ENCODE peak calls at places on chromosomes 16 and 17, in six cellular contexts. K is uterus, X is hepatocyte, C is A549, Y is tibial nerve, A is Peyer's patch. B is an unnamed sample.

GRCh38 chr16:81610144-81610842 is 165.7 kb downstream of the CMIP start:
- DNase-seq in A (peak; percentile 70), K (peak; percentile 83), Y (peak; percentile 55), X (peak; percentile 47), C (no peak), B (no peak)

GRCh38 chr17:48244121-48244711 is 136.7 kb downstream of the SNX11 start:
- DNase-seq in A (no peak), C (peak; percentile 38), Y (no peak), K (no peak), X (peak; percentile 65), B (peak; percentile 34)

GRCh38 chr16:58885528-58886170 is 151.5 kb upstream of the GOT2 start:
- DNase-seq in A (no peak), X (no peak), K (no peak), C (no peak), Y (no peak), B (no peak)

GRCh38 chr17:9258115-9259020 is 237.1 kb downstream of the NTN1 start:
- DNase-seq in Y (no peak), X (no peak), K (no peak), A (no peak), C (no peak), B (no peak)

GRCh38 chr17:43840814-43841213 is 6.2 kb upstream of the CD300LG start:
- DNase-seq in X (no peak), A (no peak), K (no peak), Y (no peak), C (peak; percentile 49), B (peak; percentile 13)

GRCh38 chr17:58786586-58787295 is 31.1 kb downstream of the PPM1E start:
- DNase-seq in K (no peak), A (no peak), Y (no peak), X (peak; percentile 4), C (peak; percentile 8), B (peak; percentile 30)

GRCh38 chr16:18983565-18984424 is at the start of gene TMC7:
- DNase-seq in K (peak; percentile 53), A (peak; percentile 94), C (peak; percentile 86), X (peak; percentile 95), Y (peak; percentile 32), B (no peak)

GRCh38 chr17:69547947-69548346 is 133.4 kb downstream of the MAP2K6 start:
- DNase-seq in X (no peak), K (no peak), Y (no peak), A (no peak), C (no peak), B (no peak)

GRCh38 chr17:55386931-55387330 is 34.7 kb downstream of the MMD start:
- DNase-seq in A (no peak), K (no peak), X (peak; percentile 19), Y (no peak), C (no peak), B (peak; percentile 15)

GRCh38 chr16:31348578-31348977 is 6.4 kb upstream of the ITGAX start:
- DNase-seq in C (no peak), X (no peak), K (no peak), Y (no peak), A (no peak), B (no peak)

GRCh38 chr17:9887521-9887920 is 17.6 kb downstream of the RCVRN start:
- DNase-seq in A (no peak), X (no peak), Y (no peak), K (no peak), C (peak; percentile 47), B (no peak)

GRCh38 chr16:86924537-86924936 is 346.2 kb downstream of the FOXL1 start:
- DNase-seq in C (no peak), K (no peak), A (peak; percentile 49), X (no peak), Y (no peak), B (no peak)

GRCh38 chr17:79990051-79990592 is 45.5 kb downstream of the TBC1D16 start:
- DNase-seq in A (peak; percentile 60), C (no peak), K (no peak), Y (no peak), X (peak; percentile 56), B (no peak)

GRCh38 chr17:59853168-59853918 is 39.4 kb downstream of the TUBD1 start:
- DNase-seq in C (peak; percentile 86), X (peak; percentile 84), Y (no peak), A (peak; percentile 79), K (no peak), B (peak; percentile 100)

GRCh38 chr17:82497483-82498405 is 21.8 kb upstream of the FOXK2 start:
- DNase-seq in A (no peak), Y (peak; percentile 24), C (no peak), K (peak; percentile 51), X (peak; percentile 35), B (no peak)

GRCh38 chr17:19724501-19725420 is 8.4 kb upstream of the SLC47A2 start:
- DNase-seq in K (peak; percentile 46), A (peak; percentile 76), C (no peak), X (no peak), Y (peak; percentile 45), B (no peak)

GRCh38 chr17:83190601-83191387 is 111.4 kb downstream of the METRNL start:
- DNase-seq in X (no peak), A (peak; percentile 18), C (no peak), K (peak; percentile 10), Y (no peak), B (no peak)

GRCh38 chr17:72588561-72588960 is 467.7 kb downstream of the SOX9 start:
- DNase-seq in C (no peak), A (no peak), Y (no peak), K (no peak), X (no peak), B (no peak)

GRCh38 chr17:8707591-8708453 is 36.8 kb downstream of the CCDC42 start:
- DNase-seq in A (no peak), K (peak; percentile 52), X (peak; percentile 68), Y (no peak), C (no peak), B (no peak)

GRCh38 chr16:22284637-22285515 is 12.3 kb upstream of the POLR3E start:
- DNase-seq in A (no peak), X (no peak), K (no peak), C (no peak), Y (no peak), B (no peak)

GRCh38 chr16:1727651-1728624 is 21.9 kb downstream of the MAPK8IP3 start:
- DNase-seq in Y (no peak), A (no peak), K (no peak), X (no peak), C (no peak), B (no peak)

GRCh38 chr17:499836-500543 is 147.4 kb upstream of the RPH3AL start:
- DNase-seq in Y (no peak), A (no peak), X (no peak), K (no peak), C (no peak), B (no peak)

GRCh38 chr17:3845361-3845753 is 689 bp downstream of the NCBP3 start:
- DNase-seq in K (no peak), A (no peak), C (peak; percentile 53), X (peak; percentile 30), Y (no peak), B (peak; percentile 17)

GRCh38 chr17:13589658-13590057 is 12.1 kb downstream of the HS3ST3A1 start:
- DNase-seq in K (no peak), C (no peak), Y (no peak), X (no peak), A (no peak), B (no peak)

GRCh38 chr17:51056813-51057510 is 63.7 kb downstream of the SPAG9 start:
- DNase-seq in X (peak; percentile 72), C (peak; percentile 53), K (peak; percentile 19), Y (peak; percentile 77), A (no peak), B (peak; percentile 54)

GRCh38 chr16:56977256-56977655 is 12.1 kb upstream of the NLRC5 start:
- DNase-seq in X (no peak), Y (no peak), A (no peak), K (no peak), C (no peak), B (no peak)

GRCh38 chr17:37614391-37614790 is 5.2 kb upstream of the SYNRG start:
- DNase-seq in K (no peak), Y (no peak), X (no peak), A (no peak), C (no peak), B (peak; percentile 66)

GRCh38 chr17:7589891-7590611 is at the start of gene SOX15:
- DNase-seq in C (no peak), Y (no peak), X (peak; percentile 19), A (no peak), K (no peak), B (peak; percentile 84)

GRCh38 chr17:83054518-83055125 is 24.8 kb upstream of the METRNL start:
- DNase-seq in K (no peak), C (no peak), A (no peak), Y (peak; percentile 3), X (no peak), B (no peak)

GRCh38 chr17:77208217-77208808 is 67.5 kb downstream of the SEC14L1 start:
- DNase-seq in C (no peak), A (no peak), Y (peak; percentile 35), K (peak; percentile 46), X (peak; percentile 74), B (no peak)
- H3K27ac ChIP-seq in C (no peak overlapping the region), A (no peak overlapping the region), Y (peak overlapping the region; percentile 84), K (no peak overlapping the region), X (peak overlapping the region; percentile 64), B (no peak overlapping the region)

DNA sequence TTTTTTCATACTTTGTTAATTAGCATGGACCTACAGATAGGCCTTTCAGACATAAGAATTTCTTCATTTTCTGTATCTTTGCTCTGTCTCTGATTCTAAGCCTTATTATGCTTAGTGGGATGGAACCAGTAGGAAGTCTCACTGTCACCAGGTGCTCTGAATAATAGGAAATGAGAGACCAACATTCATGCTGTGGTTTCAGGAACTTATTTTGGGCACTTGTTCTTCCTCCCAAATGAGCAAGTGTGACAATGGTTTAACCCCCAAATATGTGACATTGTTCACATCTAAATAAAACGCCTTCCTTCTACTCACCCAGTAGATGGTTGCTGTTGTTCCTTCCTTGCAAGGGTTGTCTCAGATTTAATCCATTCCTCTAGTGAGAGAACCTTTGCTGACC is 100.2 kb downstream of the SYCE1L start:
- DNase-seq in K (no peak), X (no peak), C (no peak), A (no peak), Y (no peak), B (no peak)
- H3K4me1 ChIP-seq in K (no peaks in the 10 kb centered on the region), X (peaks cover 8% of the 10 kb centered on the region), C (peaks cover 73% of the 10 kb centered on the region), A (no peaks in the 10 kb centered on the region), Y (no peaks in the 10 kb centered on the region), B (peaks cover 3% of the 10 kb centered on the region)

DNA sequence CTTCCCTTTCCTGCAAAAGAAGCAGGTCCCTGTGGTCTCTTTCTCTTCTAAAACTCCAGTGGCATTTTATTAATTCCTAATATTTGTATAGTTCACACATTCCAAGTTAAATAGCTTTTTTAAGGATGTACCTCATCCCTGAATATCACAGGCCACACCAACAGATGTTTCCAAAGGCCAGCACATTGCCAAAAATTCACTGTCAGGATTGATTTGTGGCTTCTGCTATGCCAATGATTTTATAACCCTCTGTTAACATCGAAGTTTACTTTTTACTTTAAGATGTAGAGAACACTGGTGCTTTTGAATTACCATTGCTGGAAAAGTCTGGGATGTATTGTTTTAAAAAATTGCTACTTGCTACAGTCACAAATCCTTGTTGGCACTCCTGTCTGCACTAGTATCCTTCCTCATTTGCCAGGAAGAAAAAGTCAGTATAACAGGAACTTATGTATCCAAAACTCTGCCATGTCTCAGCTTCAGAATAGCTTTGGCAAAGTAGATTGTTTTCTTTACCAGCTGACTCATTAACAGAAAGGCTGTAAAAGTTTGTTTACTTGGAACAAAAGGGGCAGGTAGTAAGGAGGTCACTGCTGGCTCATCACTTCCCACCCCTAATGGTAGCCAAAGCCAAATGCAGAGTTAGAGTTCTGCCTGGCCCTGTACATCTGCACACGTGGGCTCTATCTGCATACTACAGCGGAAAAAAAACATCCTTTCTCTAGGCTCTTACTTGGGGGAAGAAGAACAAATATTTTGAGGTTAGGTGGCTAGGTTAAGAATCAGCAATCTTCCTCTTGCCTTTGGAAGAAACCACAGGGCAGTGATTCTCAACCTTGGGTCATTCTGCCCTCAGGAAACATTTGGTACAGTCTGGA is 90.7 kb upstream of the BCAR1 start:
- DNase-seq in C (no peak), Y (no peak), A (no peak), X (peak; percentile 50), K (no peak), B (peak; percentile 23)
- H3K27ac ChIP-seq in C (peak overlapping the region; percentile 5), Y (peak overlapping the region; percentile 28), A (no peak overlapping the region), X (peak overlapping the region; percentile 75), K (peak overlapping the region; percentile 57), B (no peak overlapping the region)

GRCh38 chr17:74343121-74343520 is 17.1 kb downstream of the KIF19 start:
- DNase-seq in Y (no peak), X (no peak), K (no peak), A (no peak), C (no peak), B (no peak)
- H3K4me1 ChIP-seq in Y (no peaks in the 10 kb centered on the region), X (no peaks in the 10 kb centered on the region), K (no peaks in the 10 kb centered on the region), A (no peaks in the 10 kb centered on the region), C (no peaks in the 10 kb centered on the region), B (peaks cover 11% of the 10 kb centered on the region)